ENCODE peak calls at places on chromosomes 3 and 15, in six cellular contexts. One of them, this sample, is unnamed.

GRCh38 chr3:59749291-59749690 is 699.5 kb upstream of the CFAP20DC start:
- DNase-seq in thyroid gland: no peak
- DNase-seq in ovary: no peak
- DNase-seq in upper lobe of right lung: no peak
- DNase-seq in dorsolateral prefrontal cortex: no peak
- DNase-seq in right cardiac atrium: no peak
- DNase-seq in this sample: no peak

GRCh38 chr3:42063886-42064285 is 27.3 kb upstream of the TRAK1 start:
- DNase-seq in thyroid gland: no peak
- DNase-seq in ovary: no peak
- DNase-seq in upper lobe of right lung: no peak
- DNase-seq in dorsolateral prefrontal cortex: no peak
- DNase-seq in right cardiac atrium: no peak
- DNase-seq in this sample: no peak

GRCh38 chr15:72231847-72232461 is 964 bp upstream of the PKM start:
- DNase-seq in thyroid gland: peak
- DNase-seq in ovary: no peak
- DNase-seq in upper lobe of right lung: no peak
- DNase-seq in dorsolateral prefrontal cortex: no peak
- DNase-seq in right cardiac atrium: peak
- DNase-seq in this sample: peak

GRCh38 chr3:108505811-108506210 is 4.6 kb downstream of the MYH15 start:
- DNase-seq in thyroid gland: no peak
- DNase-seq in ovary: no peak
- DNase-seq in upper lobe of right lung: no peak
- DNase-seq in dorsolateral prefrontal cortex: no peak
- DNase-seq in right cardiac atrium: no peak
- DNase-seq in this sample: no peak

GRCh38 chr15:77500986-77501385 is 80.3 kb downstream of the HMG20A start:
- DNase-seq in thyroid gland: no peak
- DNase-seq in ovary: no peak
- DNase-seq in upper lobe of right lung: no peak
- DNase-seq in dorsolateral prefrontal cortex: no peak
- DNase-seq in right cardiac atrium: no peak
- DNase-seq in this sample: no peak

GRCh38 chr3:120144267-120144666 is 50.0 kb upstream of the GSK3B start:
- DNase-seq in thyroid gland: peak
- DNase-seq in ovary: no peak
- DNase-seq in upper lobe of right lung: no peak
- DNase-seq in dorsolateral prefrontal cortex: no peak
- DNase-seq in right cardiac atrium: no peak
- DNase-seq in this sample: peak

GRCh38 chr15:99385865-99386264 is 134.6 kb downstream of the LRRC28 start:
- DNase-seq in thyroid gland: peak
- DNase-seq in ovary: peak
- DNase-seq in upper lobe of right lung: no peak
- DNase-seq in dorsolateral prefrontal cortex: no peak
- DNase-seq in right cardiac atrium: peak
- DNase-seq in this sample: peak

GRCh38 chr3:16514799-16515353 is 1.4 kb upstream of the RFTN1 start:
- DNase-seq in thyroid gland: no peak
- DNase-seq in ovary: no peak
- DNase-seq in upper lobe of right lung: no peak
- DNase-seq in dorsolateral prefrontal cortex: no peak
- DNase-seq in right cardiac atrium: no peak
- DNase-seq in this sample: no peak

GRCh38 chr15:65896231-65896630 is 26.9 kb downstream of the RAB11A start:
- DNase-seq in thyroid gland: no peak
- DNase-seq in ovary: no peak
- DNase-seq in upper lobe of right lung: no peak
- DNase-seq in dorsolateral prefrontal cortex: no peak
- DNase-seq in right cardiac atrium: no peak
- DNase-seq in this sample: no peak

GRCh38 chr3:151197981-151198767 is 4.8 kb downstream of the GPR171 start:
- DNase-seq in thyroid gland: no peak
- DNase-seq in ovary: no peak
- DNase-seq in upper lobe of right lung: no peak
- DNase-seq in dorsolateral prefrontal cortex: no peak
- DNase-seq in right cardiac atrium: no peak
- DNase-seq in this sample: no peak

GRCh38 chr15:64149424-64150235 is 1.9 kb upstream of the SNX22 start:
- DNase-seq in thyroid gland: peak
- DNase-seq in ovary: no peak
- DNase-seq in upper lobe of right lung: no peak
- DNase-seq in dorsolateral prefrontal cortex: no peak
- DNase-seq in right cardiac atrium: no peak
- DNase-seq in this sample: no peak

GRCh38 chr15:33215941-33216872 is 21.7 kb upstream of the FMN1 start:
- DNase-seq in thyroid gland: no peak
- DNase-seq in ovary: no peak
- DNase-seq in upper lobe of right lung: no peak
- DNase-seq in dorsolateral prefrontal cortex: no peak
- DNase-seq in right cardiac atrium: no peak
- DNase-seq in this sample: no peak

GRCh38 chr15:82571722-82572222 is 31.5 kb upstream of the RPS17 start:
- DNase-seq in thyroid gland: peak
- DNase-seq in ovary: peak
- DNase-seq in upper lobe of right lung: peak
- DNase-seq in dorsolateral prefrontal cortex: peak
- DNase-seq in right cardiac atrium: peak
- DNase-seq in this sample: peak

GRCh38 chr3:134974621-134975020 is 179.6 kb downstream of the EPHB1 start:
- DNase-seq in thyroid gland: peak
- DNase-seq in ovary: no peak
- DNase-seq in upper lobe of right lung: no peak
- DNase-seq in dorsolateral prefrontal cortex: no peak
- DNase-seq in right cardiac atrium: no peak
- DNase-seq in this sample: no peak

GRCh38 chr15:88744548-88745020 is 58.7 kb upstream of the ACAN start:
- DNase-seq in thyroid gland: no peak
- DNase-seq in ovary: no peak
- DNase-seq in upper lobe of right lung: no peak
- DNase-seq in dorsolateral prefrontal cortex: no peak
- DNase-seq in right cardiac atrium: no peak
- DNase-seq in this sample: no peak

GRCh38 chr3:124824286-124824915 is 62.8 kb downstream of the ITGB5 start:
- DNase-seq in thyroid gland: no peak
- DNase-seq in ovary: no peak
- DNase-seq in upper lobe of right lung: no peak
- DNase-seq in dorsolateral prefrontal cortex: no peak
- DNase-seq in right cardiac atrium: no peak
- DNase-seq in this sample: no peak

GRCh38 chr15:65249641-65250040 is 37.0 kb downstream of the PARP16 start:
- DNase-seq in thyroid gland: no peak
- DNase-seq in ovary: no peak
- DNase-seq in upper lobe of right lung: no peak
- DNase-seq in dorsolateral prefrontal cortex: no peak
- DNase-seq in right cardiac atrium: no peak
- DNase-seq in this sample: no peak

GRCh38 chr15:58805095-58805494 is 34.0 kb downstream of the MINDY2 start:
- DNase-seq in thyroid gland: no peak
- DNase-seq in ovary: no peak
- DNase-seq in upper lobe of right lung: no peak
- DNase-seq in dorsolateral prefrontal cortex: no peak
- DNase-seq in right cardiac atrium: no peak
- DNase-seq in this sample: no peak

GRCh38 chr15:48315041-48315440 is 16.2 kb upstream of the DUT start:
- DNase-seq in thyroid gland: no peak
- DNase-seq in ovary: no peak
- DNase-seq in upper lobe of right lung: no peak
- DNase-seq in dorsolateral prefrontal cortex: no peak
- DNase-seq in right cardiac atrium: no peak
- DNase-seq in this sample: no peak

GRCh38 chr15:100205549-100206295 is 136.1 kb downstream of the ADAMTS17 start:
- DNase-seq in thyroid gland: no peak
- DNase-seq in ovary: no peak
- DNase-seq in upper lobe of right lung: no peak
- DNase-seq in dorsolateral prefrontal cortex: no peak
- DNase-seq in right cardiac atrium: no peak
- DNase-seq in this sample: no peak

GRCh38 chr3:158782283-158782682 is 19.6 kb upstream of the MFSD1 start:
- DNase-seq in thyroid gland: no peak
- DNase-seq in ovary: no peak
- DNase-seq in upper lobe of right lung: no peak
- DNase-seq in dorsolateral prefrontal cortex: no peak
- DNase-seq in right cardiac atrium: no peak
- DNase-seq in this sample: no peak

GRCh38 chr3:194266658-194267005 is 84.5 kb downstream of the CPN2 start:
- DNase-seq in thyroid gland: no peak
- DNase-seq in ovary: no peak
- DNase-seq in upper lobe of right lung: no peak
- DNase-seq in dorsolateral prefrontal cortex: no peak
- DNase-seq in right cardiac atrium: no peak
- DNase-seq in this sample: peak

DNA sequence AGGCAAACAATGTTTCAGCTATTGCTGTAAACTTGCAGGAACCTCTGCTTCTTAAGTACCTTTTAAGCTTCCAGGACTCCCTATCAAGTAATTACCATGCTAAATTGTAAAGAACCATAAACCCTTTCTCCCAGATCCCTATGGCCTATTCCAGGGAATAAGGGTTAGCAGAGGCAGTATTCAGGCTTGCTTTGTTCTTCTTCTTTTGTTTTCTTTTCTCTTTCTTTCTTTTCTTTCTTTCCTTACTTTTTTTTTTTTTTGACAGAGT is 2.8 kb upstream of the CEP97 start:
- DNase-seq in thyroid gland: no peak
- DNase-seq in ovary: no peak
- DNase-seq in upper lobe of right lung: no peak
- DNase-seq in dorsolateral prefrontal cortex: no peak
- DNase-seq in right cardiac atrium: no peak
- DNase-seq in this sample: no peak
- H3K27ac ChIP-seq in thyroid gland: no peak
- H3K27ac ChIP-seq in ovary: no peak
- H3K27ac ChIP-seq in upper lobe of right lung: no peak
- H3K27ac ChIP-seq in dorsolateral prefrontal cortex: no peak
- H3K27ac ChIP-seq in right cardiac atrium: no peak
- H3K27ac ChIP-seq in this sample: peak

GRCh38 chr3:188931531-188931930 is 240.2 kb upstream of the TPRG1 start:
- DNase-seq in thyroid gland: peak
- DNase-seq in ovary: no peak
- DNase-seq in upper lobe of right lung: no peak
- DNase-seq in dorsolateral prefrontal cortex: no peak
- DNase-seq in right cardiac atrium: no peak
- DNase-seq in this sample: no peak
- H3K27ac ChIP-seq in thyroid gland: no peak
- H3K27ac ChIP-seq in ovary: no peak
- H3K27ac ChIP-seq in upper lobe of right lung: no peak
- H3K27ac ChIP-seq in dorsolateral prefrontal cortex: no peak
- H3K27ac ChIP-seq in right cardiac atrium: no peak
- H3K27ac ChIP-seq in this sample: no peak

DNA sequence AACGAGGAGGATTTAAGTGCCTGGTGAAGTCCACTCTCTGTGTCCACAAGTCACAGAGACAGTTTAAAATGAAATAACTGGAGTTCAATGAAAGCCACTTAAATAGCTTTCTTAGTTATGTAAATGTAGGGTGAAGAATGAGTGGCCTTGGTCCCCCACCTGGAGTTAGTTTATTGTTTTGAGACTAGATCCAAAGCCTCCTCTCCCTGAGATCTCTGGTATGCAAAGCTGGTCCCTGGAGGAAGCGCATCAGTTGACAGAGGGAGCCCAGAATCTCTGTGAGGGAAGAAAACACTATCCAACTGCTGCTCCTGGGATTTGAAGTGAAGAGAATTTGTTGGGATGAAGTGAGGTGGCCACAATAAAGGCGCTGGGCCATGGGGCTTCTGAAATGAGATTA is 40.5 kb downstream of the EXOG start:
- DNase-seq in thyroid gland: no peak
- DNase-seq in ovary: no peak
- DNase-seq in upper lobe of right lung: no peak
- DNase-seq in dorsolateral prefrontal cortex: no peak
- DNase-seq in right cardiac atrium: no peak
- DNase-seq in this sample: no peak
- H3K27ac ChIP-seq in thyroid gland: no peak
- H3K27ac ChIP-seq in ovary: no peak
- H3K27ac ChIP-seq in upper lobe of right lung: no peak
- H3K27ac ChIP-seq in dorsolateral prefrontal cortex: no peak
- H3K27ac ChIP-seq in right cardiac atrium: peak
- H3K27ac ChIP-seq in this sample: no peak

DNA sequence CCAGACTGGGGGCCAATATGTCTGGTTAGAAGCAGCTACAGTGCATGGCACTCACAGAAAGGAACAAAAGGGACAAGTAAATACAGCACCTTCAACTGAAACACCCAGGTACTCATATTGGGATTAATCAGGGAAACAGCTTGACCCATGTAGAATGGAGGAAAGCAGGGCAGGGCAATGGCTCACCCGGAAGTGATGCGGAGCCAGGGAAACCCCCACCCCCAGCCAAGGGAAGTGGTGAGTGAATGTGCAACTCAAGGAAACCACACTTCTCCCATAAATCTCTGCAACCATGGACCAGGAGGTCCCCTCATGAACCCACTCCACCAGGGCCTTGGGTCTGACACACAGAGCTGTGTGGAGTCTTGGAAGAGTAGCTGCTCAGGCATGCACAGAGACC is 117.1 kb downstream of the MTHFS start:
- DNase-seq in thyroid gland: no peak
- DNase-seq in ovary: no peak
- DNase-seq in upper lobe of right lung: no peak
- DNase-seq in dorsolateral prefrontal cortex: no peak
- DNase-seq in right cardiac atrium: no peak
- DNase-seq in this sample: no peak
- H3K27ac ChIP-seq in thyroid gland: no peak
- H3K27ac ChIP-seq in ovary: no peak
- H3K27ac ChIP-seq in upper lobe of right lung: no peak
- H3K27ac ChIP-seq in dorsolateral prefrontal cortex: no peak
- H3K27ac ChIP-seq in right cardiac atrium: no peak
- H3K27ac ChIP-seq in this sample: no peak

DNA sequence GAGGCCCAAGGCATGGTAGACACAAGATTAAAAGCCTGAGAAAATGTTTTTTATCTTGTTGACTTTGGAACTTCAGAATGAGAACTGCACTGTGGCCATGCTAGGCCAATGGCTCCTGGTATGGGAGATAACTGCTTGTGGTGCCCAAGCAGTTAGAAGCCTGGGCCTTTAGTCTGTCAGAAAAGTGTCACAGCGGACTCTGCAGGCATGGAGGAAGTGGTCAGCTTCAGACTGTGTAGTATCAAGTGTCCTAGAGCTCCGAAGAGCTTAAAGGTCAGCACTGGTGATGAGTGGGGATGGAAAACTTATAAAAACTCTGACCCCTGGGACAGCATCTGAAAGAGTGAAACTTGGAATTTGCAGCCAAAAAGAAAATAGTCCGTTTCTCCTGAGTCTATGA is 11.8 kb downstream of the FYCO1 start:
- DNase-seq in thyroid gland: no peak
- DNase-seq in ovary: no peak
- DNase-seq in upper lobe of right lung: no peak
- DNase-seq in dorsolateral prefrontal cortex: no peak
- DNase-seq in right cardiac atrium: no peak
- DNase-seq in this sample: no peak
- H3K27ac ChIP-seq in thyroid gland: peak
- H3K27ac ChIP-seq in ovary: no peak
- H3K27ac ChIP-seq in upper lobe of right lung: no peak
- H3K27ac ChIP-seq in dorsolateral prefrontal cortex: no peak
- H3K27ac ChIP-seq in right cardiac atrium: peak
- H3K27ac ChIP-seq in this sample: peak

This sample was measured in stomach.